ENCODE peak calls at places on chromosomes 1 and 21, in nine cellular contexts. H is WTC11; M is GM06990; B is CD8-positive, alpha-beta T cell; U is brain microvascular endothelial cell; K is adrenal gland; J is IMR-90; P is A549; F is heart left ventricle. L is an unnamed sample.

GRCh38 chr1:180270767-180271639 is 40.9 kb downstream of the LHX4 start:
- DNase-seq in M (no peak), K (peak), B (no peak), J (peak), F (peak), H (no peak), U (peak), P (no peak), L (no peak)

GRCh38 chr1:206882555-206882954 is 14.7 kb upstream of the IL24 start:
- DNase-seq in P (no peak), M (no peak), F (no peak), U (no peak), K (no peak), B (no peak), H (no peak), J (no peak), L (no peak)

GRCh38 chr1:243974451-243975292 is 76.4 kb upstream of the ZBTB18 start:
- DNase-seq in H (no peak), M (no peak), F (no peak), P (no peak), B (no peak), U (peak), J (peak), K (no peak), L (no peak)

GRCh38 chr1:117842408-117843170 is 86.8 kb downstream of the GDAP2 start:
- DNase-seq in H (peak), B (no peak), U (peak), F (no peak), M (no peak), K (no peak), J (no peak), P (no peak), L (no peak)

GRCh38 chr1:48469616-48470500 is 2.1 kb downstream of the SPATA6 start:
- DNase-seq in H (no peak), M (no peak), F (peak), P (no peak), B (no peak), J (peak), K (peak), U (peak), L (no peak)

GRCh38 chr21:18244721-18245486 is at the start of gene CHODL:
- DNase-seq in H (peak), F (peak), U (no peak), M (no peak), P (no peak), B (no peak), K (no peak), J (no peak), L (peak)

GRCh38 chr1:225156254-225156653 is 226.8 kb downstream of the DNAH14 start:
- DNase-seq in H (no peak), P (no peak), J (no peak), B (no peak), U (peak), F (no peak), K (no peak), M (no peak), L (no peak)

GRCh38 chr1:178493301-178493741 is 3.4 kb downstream of the CLEC20A start:
- DNase-seq in H (no peak), P (no peak), K (peak), U (no peak), J (no peak), M (no peak), B (no peak), F (no peak), L (no peak)

GRCh38 chr1:47658161-47658920 is 220.5 kb downstream of the FOXD2 start:
- DNase-seq in J (no peak), U (no peak), F (no peak), P (no peak), K (no peak), H (no peak), M (no peak), B (no peak), L (peak)

GRCh38 chr1:15411593-15412487 is 2.2 kb downstream of the EFHD2 start:
- DNase-seq in K (peak), M (peak), F (peak), B (peak), J (peak), H (no peak), U (no peak), P (no peak), L (no peak)

GRCh38 chr1:3246251-3246650 is 177.2 kb downstream of the PRDM16 start:
- DNase-seq in M (no peak), P (no peak), U (no peak), K (no peak), J (no peak), F (no peak), H (no peak), B (no peak), L (no peak)

GRCh38 chr1:180811886-180812285 is 100.8 kb upstream of the KIAA1614 start:
- DNase-seq in P (no peak), H (no peak), M (no peak), B (no peak), J (no peak), K (no peak), F (no peak), U (peak), L (no peak)

GRCh38 chr1:229843627-229844238 is 217.7 kb downstream of the URB2 start:
- DNase-seq in U (peak), J (no peak), F (peak), M (no peak), K (peak), P (peak), H (no peak), B (no peak), L (no peak)

GRCh38 chr21:33394260-33394659 is 9.0 kb upstream of the IFNGR2 start:
- DNase-seq in K (peak), P (no peak), B (no peak), M (no peak), F (peak), J (no peak), U (no peak), H (no peak), L (no peak)

GRCh38 chr1:53249706-53250105 is 11.4 kb upstream of the MAGOH start:
- DNase-seq in J (no peak), K (no peak), M (no peak), U (no peak), P (no peak), H (no peak), B (no peak), F (no peak), L (no peak)

GRCh38 chr21:37828515-37828914 is 87.7 kb downstream of the KCNJ6 start:
- DNase-seq in P (no peak), M (no peak), U (no peak), K (no peak), F (no peak), J (no peak), B (no peak), H (no peak), L (no peak)

GRCh38 chr1:62875676-62876075 is 91.7 kb downstream of the ATG4C start:
- DNase-seq in P (no peak), J (no peak), F (no peak), U (no peak), M (no peak), B (no peak), H (no peak), K (no peak), L (no peak)

GRCh38 chr1:64223329-64224151 is 20.1 kb downstream of the UBE2U start:
- DNase-seq in J (peak), U (peak), M (peak), P (no peak), H (no peak), K (no peak), B (no peak), F (no peak), L (no peak)

GRCh38 chr1:84956097-84956496 is 40.8 kb downstream of the MCOLN2 start:
- DNase-seq in K (no peak), B (no peak), H (no peak), U (no peak), J (no peak), F (no peak), M (no peak), P (no peak), L (no peak)

GRCh38 chr1:21924503-21925005 is 12.6 kb downstream of the HSPG2 start:
- DNase-seq in K (peak), B (no peak), U (no peak), F (peak), H (no peak), J (no peak), M (no peak), P (no peak), L (no peak)

GRCh38 chr1:116375884-116376733 is 3.1 kb downstream of the ATP1A1 start:
- DNase-seq in B (peak), P (peak), F (peak), J (peak), M (no peak), K (peak), U (peak), H (peak), L (no peak)

GRCh38 chr1:20480261-20481157 is 5.5 kb downstream of the CAMK2N1 start:
- DNase-seq in B (no peak), M (no peak), P (peak), K (peak), F (no peak), J (peak), U (no peak), H (no peak), L (no peak)

GRCh38 chr1:115189814-115190541 is 100.7 kb upstream of the TSPAN2 start:
- DNase-seq in P (peak), U (peak), B (no peak), H (no peak), J (peak), M (no peak), K (no peak), F (no peak), L (no peak)

GRCh38 chr1:58251415-58252073 is 295.0 kb downstream of the OMA1 start:
- DNase-seq in M (no peak), F (no peak), U (no peak), B (no peak), H (peak), J (no peak), P (no peak), K (no peak), L (no peak)

GRCh38 chr1:164675342-164675904 is 116.4 kb downstream of the PBX1 start:
- DNase-seq in F (no peak), K (no peak), B (no peak), J (peak), M (no peak), P (no peak), U (peak), H (no peak), L (no peak)

GRCh38 chr1:234500269-234500668 is 21.3 kb upstream of the TARBP1 start:
- DNase-seq in B (no peak), M (no peak), F (no peak), P (no peak), U (no peak), J (no peak), H (no peak), K (no peak), L (no peak)

GRCh38 chr1:25442178-25442577 is 11.5 kb downstream of the MACO1 start:
- DNase-seq in K (no peak), H (no peak), U (peak), J (peak), M (no peak), P (peak), F (no peak), B (no peak), L (no peak)

GRCh38 chr1:6097117-6097595 is 51.5 kb downstream of the KCNAB2 start:
- DNase-seq in H (no peak), K (no peak), M (peak), F (no peak), B (no peak), U (no peak), P (no peak), J (no peak), L (no peak)

GRCh38 chr1:155978325-155978972 is at the start of gene ARHGEF2:
- DNase-seq in B (peak), H (peak), P (peak), F (peak), K (peak), M (peak), U (no peak), J (peak), L (peak)
- TF ChIP-seq CTCF in B (no peak), H (no peak), P (peak), F (peak), K (no peak), M (peak), U (peak), J (peak), L (peak)

GRCh38 chr1:215076312-215076711 is 6.2 kb upstream of the KCNK2 start:
- DNase-seq in H (peak), B (no peak), U (peak), J (peak), F (no peak), K (no peak), M (no peak), P (peak), L (no peak)
- TF ChIP-seq CTCF in H (no peak), B (no peak), U (peak), J (peak), F (no peak), K (peak), M (peak), P (peak), L (peak)

DNA sequence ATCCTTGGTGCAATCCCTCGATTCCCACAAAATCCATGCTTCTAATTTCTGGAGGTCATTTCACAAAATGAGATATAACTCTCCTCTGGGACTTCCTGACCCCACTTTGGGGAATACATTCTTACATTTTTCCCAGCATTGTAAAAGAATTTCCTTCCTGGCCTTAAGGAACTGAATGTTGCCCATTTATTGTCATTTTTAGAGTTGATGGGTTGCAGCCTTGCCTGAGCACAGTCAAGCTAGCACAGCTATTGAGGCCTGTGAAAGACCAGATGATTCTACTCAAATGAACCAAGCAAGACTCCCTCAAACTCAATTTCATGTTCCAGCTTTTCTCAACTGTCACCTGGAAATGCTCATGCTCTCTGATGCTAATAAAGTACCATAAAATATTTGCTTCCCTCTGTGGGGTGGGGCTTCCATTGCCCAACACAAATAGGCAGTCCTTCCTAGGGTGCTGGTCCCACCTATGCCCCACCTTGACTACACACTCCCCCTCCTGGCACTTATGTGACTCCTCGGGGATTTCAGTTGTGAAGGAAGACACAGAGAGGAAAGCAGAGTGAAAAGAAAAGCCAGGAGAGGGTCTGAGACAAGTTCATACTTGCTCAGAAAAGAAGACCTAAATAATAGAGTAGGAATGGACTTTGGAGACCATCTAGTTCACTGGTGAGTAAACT is 24.0 kb upstream of the CDC7 start:
- DNase-seq in K (no peak), J (no peak), F (no peak), P (no peak), U (no peak), H (no peak), M (no peak), B (no peak), L (no peak)
- TF ChIP-seq CTCF in K (no peak), J (no peak), F (no peak), P (no peak), U (no peak), H (no peak), M (no peak), B (no peak), L (no peak)

GRCh38 chr1:233362743-233363142 is 35.2 kb downstream of the MAP3K21 start:
- DNase-seq in H (no peak), U (no peak), J (no peak), F (no peak), M (no peak), K (no peak), P (no peak), B (no peak), L (no peak)
- TF ChIP-seq CTCF in H (no peak), U (no peak), J (no peak), F (no peak), M (no peak), K (no peak), P (no peak), B (no peak), L (no peak)

GRCh38 chr1:59349101-59349500 is 52.2 kb downstream of the FGGY start:
- DNase-seq in B (no peak), M (no peak), K (no peak), U (no peak), J (no peak), F (no peak), P (no peak), H (no peak), L (no peak)

GRCh38 chr1:59343576-59343840 is 46.6 kb downstream of the FGGY start:
- DNase-seq in K (no peak), J (no peak), P (no peak), U (no peak), H (no peak), M (no peak), F (no peak), B (no peak), L (no peak)

GRCh38 chr1:59342801-59343575 is 46.1 kb downstream of the FGGY start:
- DNase-seq in M (no peak), H (no peak), K (no peak), P (no peak), B (no peak), J (peak), U (no peak), F (no peak), L (no peak)

GRCh38 chr1:59350521-59350920 is 53.6 kb downstream of the FGGY start:
- DNase-seq in H (no peak), M (no peak), P (no peak), U (no peak), J (no peak), F (no peak), B (no peak), K (no peak), L (no peak)

DNA sequence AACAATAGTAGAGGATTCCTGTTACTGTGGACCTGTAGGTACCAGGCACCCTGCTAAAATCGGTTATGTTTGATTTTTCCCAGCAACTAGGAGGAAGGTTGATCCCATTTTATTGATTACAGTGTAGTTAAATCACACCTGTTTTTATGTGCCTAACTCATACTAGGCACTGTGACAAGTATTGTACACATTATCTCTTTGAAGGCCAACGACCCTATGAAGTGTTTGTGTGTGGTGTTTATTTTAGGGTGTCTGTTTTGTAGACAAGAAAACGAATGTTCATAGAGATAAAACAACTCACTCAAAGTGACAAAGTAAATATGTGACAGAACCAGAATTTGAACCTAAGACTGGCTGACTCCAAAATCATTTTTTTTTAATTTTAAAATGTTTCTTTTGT is 49.5 kb downstream of the FGGY start:
- DNase-seq in P (no peak), F (no peak), U (no peak), J (no peak), M (no peak), B (no peak), H (no peak), K (no peak), L (no peak)
- TF ChIP-seq CTCF in P (no peak), F (no peak), U (no peak), J (no peak), M (no peak), B (no peak), H (no peak), K (no peak), L (no peak)

GRCh38 chr1:43379476-43379875 is 10.1 kb downstream of the MED8 start:
- DNase-seq in K (no peak), P (no peak), H (no peak), J (no peak), M (no peak), B (no peak), F (no peak), U (no peak), L (no peak)

GRCh38 chr1:43382027-43382771 is 7.4 kb downstream of the MED8 start:
- DNase-seq in H (no peak), M (no peak), P (no peak), U (no peak), B (no peak), F (no peak), J (no peak), K (no peak), L (no peak)

GRCh38 chr1:43381609-43382008 is 8.0 kb downstream of the MED8 start:
- DNase-seq in M (no peak), U (no peak), P (no peak), F (no peak), K (no peak), H (no peak), J (no peak), B (no peak), L (no peak)

GRCh38 chr1:43386676-43387075 is 2.9 kb downstream of the MED8 start:
- DNase-seq in U (no peak), B (no peak), P (no peak), H (no peak), K (no peak), F (no peak), J (no peak), M (no peak), L (no peak)

GRCh38 chr1:43383449-43383848 is 6.2 kb downstream of the MED8 start:
- DNase-seq in K (no peak), H (no peak), B (no peak), J (no peak), M (no peak), U (no peak), F (no peak), P (no peak), L (no peak)
- TF ChIP-seq CTCF in K (no peak), H (no peak), B (no peak), J (peak), M (no peak), U (peak), F (no peak), P (peak), L (no peak)

DNA sequence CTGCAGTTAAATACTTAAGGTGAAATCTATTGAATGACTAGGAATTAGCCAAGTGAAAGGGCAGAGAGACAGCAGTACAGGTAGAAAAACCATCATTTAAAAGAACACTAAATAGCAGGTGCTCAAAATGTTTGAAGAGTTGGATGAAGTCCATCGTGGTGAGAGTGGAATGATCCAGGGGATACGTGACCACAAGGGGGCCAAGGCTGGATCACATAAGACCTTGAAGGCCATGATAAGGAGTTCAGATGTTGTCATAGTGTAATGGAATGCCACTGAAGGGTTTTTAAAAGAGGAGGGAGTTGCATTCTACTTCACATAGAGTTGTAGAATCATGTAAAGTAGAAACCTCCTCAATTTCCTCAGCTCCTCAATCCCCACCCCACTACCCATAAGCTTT is 34.8 kb upstream of the HOOK1 start:
- DNase-seq in F (no peak), J (no peak), P (peak), B (no peak), H (peak), M (no peak), U (no peak), K (no peak), L (no peak)
- TF ChIP-seq CTCF in F (no peak), J (no peak), P (no peak), B (no peak), H (no peak), M (no peak), U (no peak), K (no peak), L (peak)

DNA sequence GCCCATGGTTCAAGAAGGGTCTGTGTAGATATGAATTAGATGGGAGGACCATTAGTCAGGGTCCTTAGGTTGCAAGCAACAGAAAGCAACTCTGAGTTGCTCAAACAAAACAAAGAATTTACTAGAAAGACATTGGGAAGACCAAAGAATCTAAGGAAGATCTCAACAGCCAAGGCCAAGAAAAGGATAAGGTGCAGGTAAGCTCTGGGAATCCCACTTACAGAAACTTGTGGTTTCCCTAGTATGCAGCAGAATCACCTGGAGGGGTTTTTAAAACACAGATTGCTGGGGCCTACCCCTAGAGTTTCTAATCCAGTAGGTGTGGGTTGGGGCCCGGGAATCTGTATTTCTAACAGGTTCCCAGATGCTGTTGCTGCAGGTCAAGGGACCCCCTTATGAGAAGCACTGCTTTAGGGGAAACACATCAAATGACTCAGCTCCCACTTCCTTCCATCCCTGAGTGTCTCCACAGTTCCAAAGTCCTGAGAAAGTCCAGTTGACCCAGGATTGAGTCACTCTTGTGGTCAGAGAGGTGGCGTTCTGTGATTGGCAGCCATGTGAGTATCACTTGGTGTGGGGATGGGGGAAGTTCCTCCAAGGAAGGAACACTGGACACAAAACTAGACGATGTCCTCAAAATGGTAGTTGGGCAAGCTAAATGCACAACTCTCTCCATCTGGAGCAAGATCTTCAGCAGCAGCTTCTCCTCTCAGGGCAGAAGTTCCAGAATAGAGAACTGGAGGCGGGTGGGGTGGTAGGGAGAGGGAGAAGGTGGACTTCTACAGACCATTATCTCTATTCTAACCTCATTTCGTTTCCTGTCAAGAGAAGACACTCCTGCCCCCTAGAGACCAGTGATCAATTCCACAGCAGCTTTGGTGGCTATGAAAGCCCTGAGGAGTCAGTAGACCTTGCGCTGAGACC is 24.2 kb upstream of the EYA3 start:
- DNase-seq in J (peak), M (no peak), F (peak), P (peak), U (peak), K (peak), H (peak), B (no peak), L (no peak)
- TF ChIP-seq CTCF in J (peak), M (peak), F (no peak), P (no peak), U (peak), K (no peak), H (no peak), B (no peak), L (peak)

L was measured in type B pancreatic cell.